ENCODE peak calls at places on chromosomes 3 and 15, in five cellular contexts. Z, A, C, I and J are unnamed samples.

GRCh38 chr3:155083313-155083905 is 3.3 kb downstream of the MME start:
- DNase-seq in C (no peak), A (no peak), I (no peak), Z (no peak), J (no peak)

GRCh38 chr3:24373198-24373959 is 121.3 kb downstream of the THRB start:
- DNase-seq in I (no peak), C (no peak), Z (no peak), A (no peak), J (no peak)

GRCh38 chr15:69724331-69724730 is 271.7 kb downstream of the RPLP1 start:
- DNase-seq in Z (no peak), I (no peak), A (no peak), C (no peak), J (no peak)

GRCh38 chr15:81106560-81106959 is 27.5 kb upstream of the CFAP161 start:
- DNase-seq in I (peak), A (peak), C (peak), Z (peak), J (no peak)

GRCh38 chr3:5093786-5094185 is 28.3 kb upstream of the ARL8B start:
- DNase-seq in I (no peak), A (no peak), Z (no peak), C (no peak), J (no peak)

GRCh38 chr3:130258532-130258952 is 86.9 kb upstream of the COL6A5 start:
- DNase-seq in A (no peak), I (no peak), C (peak), Z (no peak), J (no peak)

GRCh38 chr3:179476215-179476614 is 24.9 kb upstream of the GNB4 start:
- DNase-seq in A (no peak), C (no peak), Z (no peak), I (no peak), J (no peak)

GRCh38 chr3:10437272-10437994 is 68.0 kb downstream of the ATP2B2 start:
- DNase-seq in Z (peak), A (peak), I (peak), C (peak), J (no peak)

GRCh38 chr3:195735036-195735695 is 14.4 kb downstream of the MUC20 start:
- DNase-seq in A (no peak), C (no peak), I (no peak), Z (no peak), J (no peak)

GRCh38 chr3:100044369-100044768 is 69.9 kb downstream of the FILIP1L start:
- DNase-seq in I (no peak), A (no peak), C (no peak), Z (no peak), J (peak)

GRCh38 chr3:64919934-64920333 is 232.1 kb upstream of the ADAMTS9 start:
- DNase-seq in I (no peak), A (no peak), C (no peak), Z (no peak), J (no peak)

GRCh38 chr3:81435050-81435449 is 326.4 kb downstream of the GBE1 start:
- DNase-seq in Z (no peak), A (no peak), C (no peak), I (no peak), J (no peak)

GRCh38 chr3:64353256-64353655 is 128.0 kb upstream of the PRICKLE2 start:
- DNase-seq in A (no peak), Z (no peak), C (no peak), I (no peak), J (no peak)

GRCh38 chr15:67103432-67103831 is 38.0 kb downstream of the SMAD3 start:
- DNase-seq in C (no peak), I (no peak), A (no peak), Z (no peak), J (no peak)

GRCh38 chr15:50055333-50056278 is 63.4 kb downstream of the ATP8B4 start:
- DNase-seq in I (no peak), Z (no peak), A (no peak), C (peak), J (no peak)

GRCh38 chr15:31867536-31868442 is 162.5 kb upstream of the CHRNA7 start:
- DNase-seq in A (peak), C (peak), I (peak), Z (peak), J (peak)

GRCh38 chr3:185144784-185145183 is 8.1 kb downstream of the C3orf70 start:
- DNase-seq in I (no peak), A (no peak), Z (no peak), C (no peak), J (no peak)

GRCh38 chr15:52529289-52529929 is 729 bp upstream of the MYO5A start:
- DNase-seq in A (no peak), Z (no peak), I (peak), C (no peak), J (no peak)

GRCh38 chr3:42009456-42009855 is 47.6 kb upstream of the ULK4 start:
- DNase-seq in C (no peak), Z (no peak), I (no peak), A (no peak), J (no peak)

GRCh38 chr15:65789105-65789504 is 3.0 kb downstream of the DENND4A start:
- DNase-seq in A (no peak), C (no peak), Z (no peak), I (no peak), J (no peak)

GRCh38 chr3:71201939-71202338 is 381.6 kb downstream of the FOXP1 start:
- DNase-seq in A (no peak), Z (no peak), C (peak), I (no peak), J (no peak)

GRCh38 chr15:73936181-73936580 is 9.9 kb downstream of the LOXL1 start:
- DNase-seq in C (no peak), A (no peak), Z (no peak), I (no peak), J (no peak)

GRCh38 chr3:138197058-138197457 is 10.0 kb downstream of the ARMC8 start:
- DNase-seq in A (no peak), Z (no peak), I (no peak), C (peak), J (no peak)

GRCh38 chr3:188243124-188243795 is 89.3 kb downstream of the LPP start:
- DNase-seq in C (peak), I (no peak), A (no peak), Z (no peak), J (no peak)

GRCh38 chr3:117875887-117876286 is 1158.8 kb downstream of the IGSF11 start:
- DNase-seq in A (no peak), C (no peak), Z (no peak), I (no peak), J (no peak)

GRCh38 chr3:21435871-21436270 is 315.1 kb downstream of the ZNF385D start:
- DNase-seq in I (no peak), C (peak), A (peak), Z (no peak), J (no peak)

GRCh38 chr3:16328124-16328523 is 63.1 kb downstream of the OXNAD1 start:
- DNase-seq in C (no peak), A (no peak), Z (no peak), I (no peak), J (no peak)

GRCh38 chr15:54803139-54803808 is 393.5 kb downstream of the RSL24D1 start:
- DNase-seq in I (no peak), C (no peak), A (no peak), Z (no peak), J (no peak)

GRCh38 chr15:41796457-41796856 is 22.2 kb downstream of the MAPKBP1 start:
- DNase-seq in C (peak), Z (no peak), I (no peak), A (no peak), J (no peak)